ENCODE peak calls at places on chromosomes 6 and 20, in four cellular contexts. K is stimulated activated CD4-positive, alpha-beta T cell treated with anti-CD3 and anti-CD28 coated beads, Interleukin-12 subunit alpha, Interleukin-12 subunit beta, amount 100 ng/mL, for 4 hours; A is activated CD4-positive, alpha-beta T cell treated with anti-CD3 and anti-CD28 coated beads, Interleukin-2, amount 10 ng/mL, durations not matched to agents 7 days and 5 days; H is NCI-H1105 treated with DMSO at 0.1 percent for 48 hours. O is an unnamed sample.

GRCh38 chr6:128739112-128739511 is 143.8 kb upstream of the LAMA2 start:
- DNase-seq in H (no peak), K (no peak), A (no peak), O (no peak)

GRCh38 chr20:49948809-49949507 is 12.8 kb downstream of the RNF114 start:
- DNase-seq in A (no peak), H (no peak), K (no peak), O (no peak)

GRCh38 chr20:11047559-11047958 is 373.8 kb upstream of the JAG1 start:
- DNase-seq in A (no peak), H (no peak), K (no peak), O (no peak)

GRCh38 chr6:168516941-168517741 is 76.2 kb downstream of the SMOC2 start:
- DNase-seq in A (no peak), K (no peak), H (no peak), O (no peak)

GRCh38 chr6:35900448-35900847 is 20.4 kb downstream of the SRPK1 start:
- DNase-seq in H (no peak), K (no peak), A (no peak), O (no peak)

GRCh38 chr20:19341348-19342053 is 129.1 kb downstream of the SLC24A3 start:
- DNase-seq in K (no peak), A (no peak), H (no peak), O (no peak)

GRCh38 chr20:44787299-44787698 is 23.0 kb downstream of the RIMS4 start:
- DNase-seq in K (no peak), A (no peak), H (no peak), O (no peak)

GRCh38 chr6:122736166-122736565 is 43.4 kb upstream of the FABP7 start:
- DNase-seq in H (peak), K (no peak), A (no peak), O (no peak)

GRCh38 chr20:56395166-56395565 is 2.7 kb downstream of the CSTF1 start:
- DNase-seq in K (no peak), H (no peak), A (no peak), O (no peak)

GRCh38 chr6:90110971-90111370 is 185.7 kb downstream of the BACH2 start:
- DNase-seq in A (peak), H (no peak), K (no peak), O (peak)

GRCh38 chr6:127914240-127914639 is 13.4 kb upstream of the THEMIS start:
- DNase-seq in H (no peak), K (no peak), A (no peak), O (no peak)

GRCh38 chr6:84466521-84466920 is 239.1 kb upstream of the CEP162 start:
- DNase-seq in K (no peak), H (no peak), A (no peak), O (no peak)

GRCh38 chr20:43331911-43332310 is 125.8 kb upstream of the SRSF6 start:
- DNase-seq in K (no peak), A (no peak), H (no peak), O (no peak)

GRCh38 chr6:150076196-150076893 is 7.4 kb upstream of the ULBP3 start:
- DNase-seq in H (no peak), A (peak), K (no peak), O (no peak)

O was measured in DND-41.